ENCODE peak calls at places on chromosome 20, in six cellular contexts. One of them, this sample, is unnamed.

GRCh38 chr20:46681032-46681854 is 8.0 kb downstream of the TP53RK start:
- DNase-seq in PC-3: peak; percentile 87
- DNase-seq in GM23248: peak; percentile 52
- DNase-seq in hepatocyte: peak; percentile 77
- DNase-seq in neural progenitor cell: peak; percentile 76
- DNase-seq in MM.1S: peak; percentile 74
- DNase-seq in this sample: no peak

GRCh38 chr20:37042986-37043972 is 52.5 kb downstream of the RBL1 start:
- DNase-seq in PC-3: no peak
- DNase-seq in GM23248: no peak
- DNase-seq in hepatocyte: no peak
- DNase-seq in neural progenitor cell: no peak
- DNase-seq in MM.1S: peak; percentile 27
- DNase-seq in this sample: no peak

GRCh38 chr20:9287062-9287461 is 218.2 kb downstream of the PLCB4 start:
- DNase-seq in PC-3: no peak
- DNase-seq in GM23248: no peak
- DNase-seq in hepatocyte: no peak
- DNase-seq in neural progenitor cell: no peak
- DNase-seq in MM.1S: no peak
- DNase-seq in this sample: no peak

GRCh38 chr20:7828437-7828836 is 111.8 kb downstream of the HAO1 start:
- DNase-seq in PC-3: no peak
- DNase-seq in GM23248: peak; percentile 12
- DNase-seq in hepatocyte: no peak
- DNase-seq in neural progenitor cell: no peak
- DNase-seq in MM.1S: no peak
- DNase-seq in this sample: no peak

GRCh38 chr20:31927758-31928157 is 24.1 kb downstream of the PDRG1 start:
- DNase-seq in PC-3: no peak
- DNase-seq in GM23248: no peak
- DNase-seq in hepatocyte: no peak
- DNase-seq in neural progenitor cell: no peak
- DNase-seq in MM.1S: no peak
- DNase-seq in this sample: no peak

GRCh38 chr20:57524511-57525176 is at the start of gene CTCFL:
- DNase-seq in PC-3: no peak
- DNase-seq in GM23248: no peak
- DNase-seq in hepatocyte: no peak
- DNase-seq in neural progenitor cell: no peak
- DNase-seq in MM.1S: no peak
- DNase-seq in this sample: no peak

GRCh38 chr20:22949710-22950109 is 85.4 kb upstream of the SSTR4 start:
- DNase-seq in PC-3: peak; percentile 54
- DNase-seq in GM23248: no peak
- DNase-seq in hepatocyte: no peak
- DNase-seq in neural progenitor cell: no peak
- DNase-seq in MM.1S: no peak
- DNase-seq in this sample: no peak

GRCh38 chr20:10172998-10173655 is 45.5 kb upstream of the SNAP25 start:
- DNase-seq in PC-3: no peak
- DNase-seq in GM23248: no peak
- DNase-seq in hepatocyte: no peak
- DNase-seq in neural progenitor cell: no peak
- DNase-seq in MM.1S: no peak
- DNase-seq in this sample: no peak

GRCh38 chr20:33444797-33445560 is 1.4 kb upstream of the SNTA1 start:
- DNase-seq in PC-3: peak; percentile 48
- DNase-seq in GM23248: no peak
- DNase-seq in hepatocyte: peak; percentile 55
- DNase-seq in neural progenitor cell: no peak
- DNase-seq in MM.1S: peak; percentile 52
- DNase-seq in this sample: no peak

GRCh38 chr20:1163653-1164052 is 21.1 kb downstream of the TMEM74B start:
- DNase-seq in PC-3: no peak
- DNase-seq in GM23248: no peak
- DNase-seq in hepatocyte: no peak
- DNase-seq in neural progenitor cell: no peak
- DNase-seq in MM.1S: peak; percentile 61
- DNase-seq in this sample: no peak

GRCh38 chr20:34708621-34709043 is 4.5 kb downstream of the TP53INP2 start:
- DNase-seq in PC-3: peak; percentile 34
- DNase-seq in GM23248: peak; percentile 56
- DNase-seq in hepatocyte: peak; percentile 63
- DNase-seq in neural progenitor cell: peak; percentile 72
- DNase-seq in MM.1S: peak; percentile 40
- DNase-seq in this sample: no peak

GRCh38 chr20:34710568-34710839 is 6.4 kb downstream of the TP53INP2 start:
- DNase-seq in PC-3: no peak
- DNase-seq in GM23248: no peak
- DNase-seq in hepatocyte: no peak
- DNase-seq in neural progenitor cell: no peak
- DNase-seq in MM.1S: no peak
- DNase-seq in this sample: no peak

GRCh38 chr20:34709044-34709835 is 5.1 kb downstream of the TP53INP2 start:
- DNase-seq in PC-3: peak; percentile 64
- DNase-seq in GM23248: peak; percentile 84
- DNase-seq in hepatocyte: peak; percentile 88
- DNase-seq in neural progenitor cell: peak; percentile 89
- DNase-seq in MM.1S: peak; percentile 74
- DNase-seq in this sample: peak; percentile 57

GRCh38 chr20:34710861-34711574 is 6.9 kb downstream of the TP53INP2 start:
- DNase-seq in PC-3: no peak
- DNase-seq in GM23248: no peak
- DNase-seq in hepatocyte: no peak
- DNase-seq in neural progenitor cell: no peak
- DNase-seq in MM.1S: no peak
- DNase-seq in this sample: no peak

GRCh38 chr20:34709836-34710567 is 5.9 kb downstream of the TP53INP2 start:
- DNase-seq in PC-3: peak; percentile 72
- DNase-seq in GM23248: peak; percentile 82
- DNase-seq in hepatocyte: peak; percentile 87
- DNase-seq in neural progenitor cell: peak; percentile 90
- DNase-seq in MM.1S: peak; percentile 76
- DNase-seq in this sample: peak; percentile 42
- TF ChIP-seq EZH2phosphoT487 in PC-3: no peak
- TF ChIP-seq EZH2phosphoT487 in GM23248: no peak
- TF ChIP-seq EZH2phosphoT487 in hepatocyte: no peak
- TF ChIP-seq EZH2phosphoT487 in neural progenitor cell: peak; percentile 54
- TF ChIP-seq EZH2phosphoT487 in MM.1S: no peak
- TF ChIP-seq EZH2phosphoT487 in this sample: no peak

GRCh38 chr20:63370623-63371176 is 9.6 kb upstream of the CHRNA4 start:
- DNase-seq in PC-3: no peak
- DNase-seq in GM23248: no peak
- DNase-seq in hepatocyte: no peak
- DNase-seq in neural progenitor cell: no peak
- DNase-seq in MM.1S: no peak
- DNase-seq in this sample: no peak

GRCh38 chr20:63369024-63369530 is 7.9 kb upstream of the CHRNA4 start:
- DNase-seq in PC-3: no peak
- DNase-seq in GM23248: no peak
- DNase-seq in hepatocyte: no peak
- DNase-seq in neural progenitor cell: no peak
- DNase-seq in MM.1S: no peak
- DNase-seq in this sample: no peak

GRCh38 chr20:63368151-63368550 is 7.0 kb upstream of the CHRNA4 start:
- DNase-seq in PC-3: no peak
- DNase-seq in GM23248: no peak
- DNase-seq in hepatocyte: no peak
- DNase-seq in neural progenitor cell: no peak
- DNase-seq in MM.1S: no peak
- DNase-seq in this sample: no peak

GRCh38 chr20:63371346-63371865 is 10.3 kb upstream of the CHRNA4 start:
- DNase-seq in PC-3: no peak
- DNase-seq in GM23248: no peak
- DNase-seq in hepatocyte: no peak
- DNase-seq in neural progenitor cell: no peak
- DNase-seq in MM.1S: no peak
- DNase-seq in this sample: no peak

GRCh38 chr20:63369724-63370622 is 8.8 kb upstream of the CHRNA4 start:
- DNase-seq in PC-3: no peak
- DNase-seq in GM23248: no peak
- DNase-seq in hepatocyte: no peak
- DNase-seq in neural progenitor cell: no peak
- DNase-seq in MM.1S: no peak
- DNase-seq in this sample: no peak
- TF ChIP-seq EZH2 in PC-3: no peak
- TF ChIP-seq EZH2 in GM23248: no peak
- TF ChIP-seq EZH2 in hepatocyte: no peak
- TF ChIP-seq EZH2 in neural progenitor cell: no peak
- TF ChIP-seq EZH2 in MM.1S: no peak
- TF ChIP-seq EZH2 in this sample: no peak

DNA sequence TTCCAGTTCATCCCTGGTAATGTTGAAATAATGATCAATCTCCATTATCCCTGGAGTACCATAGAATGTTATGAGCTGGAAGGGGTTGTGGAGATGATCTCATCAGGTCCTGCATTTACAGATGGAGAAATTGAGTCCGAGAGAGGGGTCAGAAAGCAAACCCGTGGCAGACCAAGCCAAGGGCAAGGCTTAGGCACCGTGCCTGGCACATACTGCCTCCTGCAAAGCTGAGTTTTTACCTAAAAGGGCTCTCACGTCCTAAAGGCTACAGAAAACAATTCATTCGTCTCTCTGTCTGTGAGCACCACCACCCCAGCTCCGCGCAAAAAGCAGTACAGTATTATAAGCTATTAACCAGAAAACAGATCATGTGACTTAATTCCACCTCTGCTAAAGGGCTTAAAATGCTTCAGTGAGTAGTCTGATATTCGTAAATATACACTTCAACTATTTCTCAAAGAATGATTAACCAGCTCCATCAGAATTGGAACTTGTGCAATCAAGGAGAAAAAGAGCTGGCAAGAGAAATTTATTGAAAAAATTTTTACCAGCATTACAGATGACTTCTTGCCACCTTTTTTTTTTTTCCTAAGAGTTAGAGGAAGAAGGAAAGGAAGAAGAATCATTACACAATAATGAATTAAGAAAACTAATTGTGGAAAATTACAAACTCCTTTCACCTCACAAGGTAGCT is 3.4 kb upstream of the PARD6B start:
- DNase-seq in PC-3: no peak
- DNase-seq in GM23248: no peak
- DNase-seq in hepatocyte: no peak
- DNase-seq in neural progenitor cell: no peak
- DNase-seq in MM.1S: no peak
- DNase-seq in this sample: no peak
- TF ChIP-seq EZH2phosphoT487 in PC-3: no peak
- TF ChIP-seq EZH2phosphoT487 in GM23248: no peak
- TF ChIP-seq EZH2phosphoT487 in hepatocyte: no peak
- TF ChIP-seq EZH2phosphoT487 in neural progenitor cell: no peak
- TF ChIP-seq EZH2phosphoT487 in MM.1S: no peak
- TF ChIP-seq EZH2phosphoT487 in this sample: no peak

DNA sequence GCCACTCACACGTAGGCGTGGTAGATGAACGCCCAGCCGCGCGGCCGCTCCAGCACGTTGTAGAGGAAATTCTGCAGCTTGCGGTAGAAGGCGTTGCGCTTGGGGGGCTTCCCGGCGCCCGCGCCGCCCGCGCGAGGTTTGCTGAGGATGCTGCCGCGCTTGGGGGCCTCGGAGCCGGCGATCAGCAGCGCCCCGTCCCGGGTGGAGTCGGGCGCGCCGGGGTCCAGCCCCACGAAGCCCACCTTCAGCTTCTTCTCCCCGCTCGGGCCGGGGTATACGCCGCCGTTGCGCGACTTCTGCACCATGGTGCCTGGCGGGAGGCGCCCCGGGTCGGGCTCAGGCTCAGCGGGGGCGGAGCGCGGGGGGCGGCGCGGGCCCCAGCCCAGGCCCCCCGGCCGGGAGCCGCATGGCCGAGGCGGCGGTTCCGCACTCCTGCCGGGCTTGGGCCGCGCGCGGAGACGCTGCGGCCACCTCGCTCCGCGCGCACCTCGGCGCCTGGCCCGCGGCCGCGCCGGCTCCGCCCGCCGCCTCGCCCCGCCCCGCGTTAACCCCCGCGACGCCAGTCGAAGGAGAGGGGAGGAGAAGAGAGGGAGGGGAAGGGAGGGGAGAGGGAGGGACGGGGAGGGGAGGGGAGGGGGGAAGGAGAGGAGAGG is at the start of gene KCNQ2:
- DNase-seq in PC-3: no peak
- DNase-seq in GM23248: no peak
- DNase-seq in hepatocyte: no peak
- DNase-seq in neural progenitor cell: peak; percentile 74
- DNase-seq in MM.1S: no peak
- DNase-seq in this sample: peak; percentile 32
- TF ChIP-seq EZH2 in PC-3: peak; percentile 84
- TF ChIP-seq EZH2 in GM23248: peak; percentile 89
- TF ChIP-seq EZH2 in hepatocyte: no peak
- TF ChIP-seq EZH2 in neural progenitor cell: no peak
- TF ChIP-seq EZH2 in MM.1S: no peak
- TF ChIP-seq EZH2 in this sample: no peak

DNA sequence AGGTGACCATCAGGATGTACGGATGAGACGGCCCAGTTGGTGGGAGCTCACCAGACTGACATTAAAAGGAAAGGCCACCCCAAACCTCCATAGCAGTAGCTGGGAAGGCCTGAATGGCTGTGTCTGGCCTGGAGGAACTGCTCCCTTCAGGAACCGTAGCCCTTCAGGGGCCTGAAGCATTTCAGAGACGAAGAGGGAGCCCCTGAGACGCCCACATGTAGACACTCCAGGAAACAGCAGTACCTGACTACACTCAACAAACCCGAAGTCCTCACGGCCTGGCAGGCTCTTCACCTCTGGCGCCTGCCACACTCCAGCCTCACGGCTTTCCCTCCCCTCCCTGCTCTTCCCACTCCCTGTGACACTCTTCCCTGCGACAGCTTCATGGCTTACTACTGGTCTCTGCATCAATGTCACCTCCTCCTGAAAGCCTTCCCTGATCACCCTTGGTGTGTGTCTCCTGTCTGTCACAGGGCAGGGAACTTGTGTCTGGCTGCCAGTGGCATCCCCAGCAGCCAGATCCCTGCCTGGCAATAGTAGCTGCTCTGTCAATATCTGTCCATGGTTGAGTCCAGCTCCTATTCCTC is 14.6 kb upstream of the STX16 start:
- DNase-seq in PC-3: no peak
- DNase-seq in GM23248: no peak
- DNase-seq in hepatocyte: no peak
- DNase-seq in neural progenitor cell: no peak
- DNase-seq in MM.1S: no peak
- DNase-seq in this sample: no peak
- TF ChIP-seq EZH2phosphoT487 in PC-3: no peak
- TF ChIP-seq EZH2phosphoT487 in GM23248: no peak
- TF ChIP-seq EZH2phosphoT487 in hepatocyte: no peak
- TF ChIP-seq EZH2phosphoT487 in neural progenitor cell: no peak
- TF ChIP-seq EZH2phosphoT487 in MM.1S: no peak
- TF ChIP-seq EZH2phosphoT487 in this sample: no peak

DNA sequence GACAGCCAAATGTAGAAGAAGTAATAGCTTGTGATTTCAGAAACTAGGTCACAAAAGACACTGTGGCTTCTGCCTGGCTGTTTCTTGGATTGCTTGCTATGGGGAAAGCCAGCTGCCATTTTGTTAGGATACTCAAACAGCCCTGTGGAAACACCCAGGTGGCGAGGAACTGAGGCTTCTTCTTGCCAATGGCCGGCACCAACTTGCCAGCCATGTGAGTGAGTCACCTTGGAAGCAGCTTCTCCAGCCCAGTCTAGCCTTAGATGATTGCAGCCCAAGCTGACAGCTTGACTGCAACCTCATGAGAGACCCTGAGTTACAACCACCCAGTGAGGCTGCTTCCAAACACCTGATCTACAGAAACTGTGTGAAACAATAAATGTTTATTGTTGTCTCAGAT is 11.9 kb upstream of the KIAA1755 start:
- DNase-seq in PC-3: peak; percentile 29
- DNase-seq in GM23248: peak; percentile 78
- DNase-seq in hepatocyte: no peak
- DNase-seq in neural progenitor cell: no peak
- DNase-seq in MM.1S: no peak
- DNase-seq in this sample: no peak
- TF ChIP-seq EZH2 in PC-3: no peak
- TF ChIP-seq EZH2 in GM23248: no peak
- TF ChIP-seq EZH2 in hepatocyte: no peak
- TF ChIP-seq EZH2 in neural progenitor cell: no peak
- TF ChIP-seq EZH2 in MM.1S: no peak
- TF ChIP-seq EZH2 in this sample: no peak